ENCODE peak calls at places on chromosomes 3 and 15, in four cellular contexts. A is GM12865; I is fibroblast of lung; W is CD8-positive, alpha-beta T cell. S is an unnamed sample.

GRCh38 chr3:129628169-129628522 is 21.7 kb upstream of the PLXND1 start:
- DNase-seq in A (no peak), I (peak), W (no peak), S (no peak)

GRCh38 chr3:155080692-155081091 is 573 bp downstream of the MME start:
- DNase-seq in W (no peak), A (no peak), I (peak), S (peak)

GRCh38 chr3:190044142-190044541 is 76.6 kb downstream of the P3H2 start:
- DNase-seq in A (peak), W (no peak), I (peak), S (peak)

GRCh38 chr3:85068911-85069310 is 110.1 kb downstream of the CADM2 start:
- DNase-seq in A (no peak), W (no peak), I (no peak), S (no peak)

GRCh38 chr15:90394702-90395442 is 6.8 kb downstream of the IQGAP1 start:
- DNase-seq in A (no peak), W (no peak), I (no peak), S (no peak)

GRCh38 chr15:31304736-31305365 is 21.8 kb upstream of the KLF13 start:
- DNase-seq in I (no peak), A (no peak), W (no peak), S (peak)

GRCh38 chr3:15120986-15121385 is 22.0 kb upstream of the RBSN start:
- DNase-seq in W (no peak), I (no peak), A (peak), S (no peak)

GRCh38 chr15:78715930-78716329 is 74.9 kb upstream of the CHRNB4 start:
- DNase-seq in W (no peak), I (peak), A (no peak), S (peak)

GRCh38 chr3:114144909-114145688 is 33.8 kb downstream of the DRD3 start:
- DNase-seq in I (peak), W (no peak), A (peak), S (peak)

GRCh38 chr3:73653877-73654276 is 29.1 kb upstream of the PDZRN3 start:
- DNase-seq in A (no peak), W (no peak), I (peak), S (peak)

GRCh38 chr3:22714758-22715157 is 488.4 kb upstream of the UBE2E2 start:
- DNase-seq in A (no peak), I (no peak), W (no peak), S (no peak)

GRCh38 chr3:118799303-118799702 is 235.3 kb downstream of the IGSF11 start:
- DNase-seq in I (no peak), W (no peak), A (no peak), S (no peak)

GRCh38 chr3:158451405-158452045 is 119.5 kb upstream of the MLF1 start:
- DNase-seq in A (no peak), W (no peak), I (no peak), S (no peak)

GRCh38 chr15:31347067-31347975 is 20.7 kb downstream of the KLF13 start:
- DNase-seq in W (peak), I (no peak), A (peak), S (no peak)

GRCh38 chr3:16559664-16560365 is 45.4 kb downstream of the DAZL start:
- DNase-seq in A (no peak), W (no peak), I (no peak), S (no peak)

GRCh38 chr15:90020041-90020735 is 19.1 kb downstream of the ZNF710 start:
- DNase-seq in W (no peak), I (no peak), A (peak), S (no peak)

GRCh38 chr3:58161435-58162398 is 49.1 kb downstream of the DNASE1L3 start:
- DNase-seq in A (no peak), I (peak), W (no peak), S (peak)

GRCh38 chr3:20853890-20854289 is 667.9 kb upstream of the SGO1 start:
- DNase-seq in A (no peak), I (peak), W (no peak), S (no peak)

GRCh38 chr15:95325763-95326688 is 1004.5 kb upstream of the NR2F2 start:
- DNase-seq in W (no peak), A (no peak), I (peak), S (peak)

GRCh38 chr15:97998307-97999071 is 38.0 kb downstream of the ARRDC4 start:
- DNase-seq in A (peak), W (no peak), I (no peak), S (no peak)

GRCh38 chr15:22942877-22943276 is 37.3 kb downstream of the CYFIP1 start:
- DNase-seq in I (no peak), A (no peak), W (no peak), S (no peak)

GRCh38 chr15:101353240-101353639 is 58.2 kb upstream of the SNRPA1 start:
- DNase-seq in W (no peak), A (no peak), I (no peak), S (peak)

GRCh38 chr15:66014639-66015182 is 145.4 kb downstream of the RAB11A start:
- DNase-seq in A (peak), W (no peak), I (no peak), S (no peak)

GRCh38 chr3:1275495-1275894 is 182.7 kb downstream of the CNTN6 start:
- DNase-seq in I (no peak), A (peak), W (no peak), S (peak)

GRCh38 chr3:187985636-187986035 is 168.3 kb upstream of the LPP start:
- DNase-seq in W (no peak), A (no peak), I (no peak), S (no peak)

GRCh38 chr3:37937156-37937555 is 53.4 kb upstream of the VILL start:
- DNase-seq in I (no peak), A (no peak), W (no peak), S (no peak)

GRCh38 chr15:26929588-26929987 is 41.4 kb upstream of the GABRG3 start:
- DNase-seq in I (no peak), W (no peak), A (no peak), S (no peak)
- TF ChIP-seq CTCF in I (no peak), W (no peak), A (no peak), S (no peak)

DNA sequence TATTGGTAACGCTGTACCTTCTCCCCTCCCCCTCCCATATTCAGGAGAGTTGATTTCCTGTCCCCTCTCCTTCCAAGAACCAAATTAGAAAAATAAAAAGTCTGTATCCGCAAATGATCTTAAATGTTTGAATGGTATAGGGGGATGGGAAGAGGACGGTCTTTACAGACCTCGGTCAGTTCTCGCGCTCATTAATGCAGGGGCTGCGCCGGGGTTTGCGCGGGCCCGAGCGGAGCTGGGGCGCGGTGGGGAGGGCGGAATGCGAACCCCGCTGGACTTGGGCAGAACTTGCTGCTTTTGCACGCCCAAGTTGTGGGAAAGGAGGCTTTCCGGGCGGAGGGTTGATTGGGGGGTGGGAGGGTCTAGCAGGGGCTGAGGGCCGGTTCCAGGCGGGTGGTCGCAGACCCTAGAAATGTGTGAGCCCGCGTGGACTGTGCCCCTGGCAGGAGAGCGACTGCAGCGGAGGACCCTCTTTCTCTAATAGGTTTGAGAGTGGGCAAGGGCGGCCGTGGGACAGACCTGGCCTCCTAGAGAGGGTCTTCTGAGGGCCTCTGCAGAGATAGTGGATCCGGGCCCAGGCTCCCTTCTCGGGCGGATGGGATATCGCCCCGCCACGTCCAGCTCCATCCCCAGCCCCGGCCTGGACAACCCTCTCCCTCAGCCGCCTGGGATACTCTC is 11.1 kb downstream of the NR2F2 start:
- DNase-seq in I (peak), A (no peak), W (no peak), S (peak)
- H3K4me3 ChIP-seq in I (peak), A (peak), W (no peak), S (peak)

GRCh38 chr3:36408146-36408545 is 27.8 kb downstream of the STAC start:
- DNase-seq in W (no peak), A (no peak), I (no peak), S (peak)
- TF ChIP-seq CTCF in W (no peak), A (peak), I (no peak), S (peak)

GRCh38 chr15:26087881-26088280 is 224.8 kb upstream of the ATP10A start:
- DNase-seq in A (no peak), I (no peak), W (no peak), S (no peak)
- H3K4me3 ChIP-seq in A (no peak), I (no peak), W (no peak), S (no peak)

GRCh38 chr3:55206000-55206399 is 278.1 kb upstream of the LRTM1 start:
- DNase-seq in I (peak), A (no peak), W (no peak), S (peak)
- TF ChIP-seq CTCF in I (no peak), A (no peak), W (no peak), S (no peak)

S was measured in choroid plexus epithelial cell.